ENCODE peak calls at places on chromosomes 4 and X, in seven cellular contexts. I is activated CD8-positive, alpha-beta memory T cell treated with anti-CD3 and anti-CD28 coated beads, Interleukin-2, amount 50 U/mL, for 48 hours; V is H9; D is M059J; F is heart left ventricle; G is A172; B is activated naive CD4-positive, alpha-beta T cell treated with anti-CD3 and anti-CD28 coated beads, Interleukin-2, amount 50 U/mL, for 16 hours. P is an unnamed sample.

GRCh38 chr4:53365121-53365485 is 758 bp downstream of the SCFD2 start:
- DNase-seq in I (no peak), D (peak), F (no peak), G (peak), V (peak), B (no peak), P (no peak)

GRCh38 chrX:72394518-72395163 is 88.9 kb upstream of the CITED1 start:
- DNase-seq in D (peak), V (no peak), F (peak), B (no peak), I (no peak), G (no peak), P (no peak)

GRCh38 chr4:124415206-124415605 is 297.3 kb downstream of the ANKRD50 start:
- DNase-seq in F (no peak), D (peak), B (no peak), V (no peak), I (no peak), G (no peak), P (no peak)

GRCh38 chr4:86788826-86789225 is 60.4 kb downstream of the SLC10A6 start:
- DNase-seq in I (no peak), F (no peak), D (no peak), B (no peak), G (no peak), V (no peak), P (no peak)

GRCh38 chr4:78058591-78059523 is 1.7 kb downstream of the FRAS1 start:
- DNase-seq in G (peak), D (peak), V (peak), F (peak), I (peak), B (no peak), P (no peak)

GRCh38 chr4:112448211-112448745 is 67.7 kb downstream of the NEUROG2 start:
- DNase-seq in V (no peak), I (no peak), F (no peak), G (peak), B (no peak), D (peak), P (no peak)

GRCh38 chr4:73459048-73459421 is 22.5 kb upstream of the AFM start:
- DNase-seq in G (no peak), B (no peak), F (no peak), I (no peak), D (no peak), V (no peak), P (no peak)

GRCh38 chrX:97844161-97844560 is 960.5 kb downstream of the RPA4 start:
- DNase-seq in I (no peak), B (no peak), G (no peak), D (no peak), V (no peak), F (no peak), P (no peak)

GRCh38 chrX:1026263-1027015 is 186.0 kb downstream of the CRLF2 start:
- DNase-seq in D (no peak), I (no peak), F (no peak), B (no peak), G (no peak), V (no peak), P (no peak)

GRCh38 chr4:147498031-147498700 is 17.3 kb downstream of the EDNRA start:
- DNase-seq in I (no peak), V (no peak), B (no peak), F (no peak), D (peak), G (peak), P (peak)

GRCh38 chrX:22323541-22323940 is 50.8 kb downstream of the CBLL2 start:
- DNase-seq in F (no peak), I (no peak), B (no peak), G (peak), V (no peak), D (peak), P (peak)

GRCh38 chr4:48445704-48446103 is 37.4 kb upstream of the SLC10A4 start:
- DNase-seq in V (no peak), D (no peak), G (no peak), F (no peak), I (no peak), B (no peak), P (no peak)

GRCh38 chrX:40237745-40238178 is 140.0 kb upstream of the BCOR start:
- DNase-seq in I (no peak), D (no peak), B (no peak), V (peak), G (no peak), F (no peak), P (no peak)

GRCh38 chrX:109843963-109844751 is 111.1 kb upstream of the ACSL4 start:
- DNase-seq in V (no peak), G (no peak), D (no peak), B (no peak), F (peak), I (no peak), P (no peak)

GRCh38 chrX:48086119-48086518 is 14.7 kb upstream of the ZNF630 start:
- DNase-seq in B (no peak), D (no peak), I (no peak), V (no peak), G (no peak), F (no peak), P (no peak)

GRCh38 chrX:96704661-96705060 is 20.0 kb downstream of the DIAPH2 start:
- DNase-seq in F (no peak), D (no peak), I (no peak), B (no peak), V (no peak), G (no peak), P (no peak)